ENCODE peak calls at places on chromosomes 16 and 17, in eight cellular contexts. One of them, this sample, is unnamed.
A peak's percentile ranks its signal among the peaks of the same experiment; 100 is the strongest.

GRCh38 chr17:65154770-65155589 is 17.8 kb downstream of the RGS9 start:
- DNase-seq in esophagus squamous epithelium: no peak
- DNase-seq in thoracic aorta: no peak
- DNase-seq in cardiac muscle cell: no peak
- DNase-seq in mammary epithelial cell: peak; percentile 71
- DNase-seq in ovary: no peak
- DNase-seq in fibroblast of lung: peak; percentile 26
- DNase-seq in uterus: no peak
- DNase-seq in this sample: no peak

GRCh38 chr16:48317614-48318013 is 67.6 kb downstream of the SIAH1 start:
- DNase-seq in cardiac muscle cell: no peak
- DNase-seq in thoracic aorta: no peak
- DNase-seq in fibroblast of lung: peak; percentile 89
- DNase-seq in ovary: no peak
- DNase-seq in esophagus squamous epithelium: no peak
- DNase-seq in mammary epithelial cell: peak; percentile 48
- DNase-seq in uterus: no peak
- DNase-seq in this sample: no peak

GRCh38 chr16:85331685-85332084 is 219.4 kb upstream of the CIBAR2 start:
- DNase-seq in fibroblast of lung: no peak
- DNase-seq in esophagus squamous epithelium: no peak
- DNase-seq in uterus: no peak
- DNase-seq in thoracic aorta: no peak
- DNase-seq in cardiac muscle cell: no peak
- DNase-seq in mammary epithelial cell: no peak
- DNase-seq in ovary: no peak
- DNase-seq in this sample: no peak

GRCh38 chr17:41652461-41652960 is 28.1 kb upstream of the KRT17 start:
- DNase-seq in fibroblast of lung: no peak
- DNase-seq in cardiac muscle cell: no peak
- DNase-seq in uterus: no peak
- DNase-seq in ovary: no peak
- DNase-seq in mammary epithelial cell: peak; percentile 33
- DNase-seq in esophagus squamous epithelium: no peak
- DNase-seq in thoracic aorta: no peak
- DNase-seq in this sample: no peak

GRCh38 chr17:38942641-38943040 is 17.2 kb downstream of the LASP1NB start:
- DNase-seq in uterus: no peak
- DNase-seq in fibroblast of lung: no peak
- DNase-seq in mammary epithelial cell: no peak
- DNase-seq in ovary: no peak
- DNase-seq in esophagus squamous epithelium: no peak
- DNase-seq in cardiac muscle cell: no peak
- DNase-seq in thoracic aorta: no peak
- DNase-seq in this sample: no peak

GRCh38 chr17:75864448-75864871 is 9.3 kb upstream of the WBP2 start:
- DNase-seq in esophagus squamous epithelium: no peak
- DNase-seq in mammary epithelial cell: no peak
- DNase-seq in uterus: peak; percentile 84
- DNase-seq in fibroblast of lung: peak; percentile 60
- DNase-seq in ovary: peak; percentile 73
- DNase-seq in cardiac muscle cell: no peak
- DNase-seq in thoracic aorta: no peak
- DNase-seq in this sample: no peak

GRCh38 chr17:43756176-43756575 is 2.4 kb downstream of the SOST start:
- DNase-seq in thoracic aorta: no peak
- DNase-seq in fibroblast of lung: no peak
- DNase-seq in cardiac muscle cell: no peak
- DNase-seq in mammary epithelial cell: no peak
- DNase-seq in ovary: no peak
- DNase-seq in uterus: no peak
- DNase-seq in esophagus squamous epithelium: no peak
- DNase-seq in this sample: no peak

GRCh38 chr17:71681427-71682173 is 439.2 kb upstream of the SOX9 start:
- DNase-seq in cardiac muscle cell: no peak
- DNase-seq in thoracic aorta: no peak
- DNase-seq in fibroblast of lung: no peak
- DNase-seq in mammary epithelial cell: no peak
- DNase-seq in ovary: no peak
- DNase-seq in uterus: no peak
- DNase-seq in esophagus squamous epithelium: no peak
- DNase-seq in this sample: no peak

GRCh38 chr16:81641403-81642106 is 137.5 kb upstream of the PLCG2 start:
- DNase-seq in ovary: no peak
- DNase-seq in esophagus squamous epithelium: no peak
- DNase-seq in thoracic aorta: no peak
- DNase-seq in cardiac muscle cell: peak; percentile 26
- DNase-seq in fibroblast of lung: no peak
- DNase-seq in uterus: no peak
- DNase-seq in mammary epithelial cell: no peak
- DNase-seq in this sample: no peak

GRCh38 chr17:6666077-6666521 is 14.5 kb downstream of the C17orf100 start:
- DNase-seq in thoracic aorta: no peak
- DNase-seq in esophagus squamous epithelium: no peak
- DNase-seq in cardiac muscle cell: peak; percentile 85
- DNase-seq in ovary: peak; percentile 76
- DNase-seq in mammary epithelial cell: peak; percentile 74
- DNase-seq in uterus: peak; percentile 65
- DNase-seq in fibroblast of lung: peak; percentile 72
- DNase-seq in this sample: peak; percentile 78

GRCh38 chr17:74547736-74548135 is 1.8 kb upstream of the CD300C start:
- DNase-seq in mammary epithelial cell: no peak
- DNase-seq in ovary: no peak
- DNase-seq in esophagus squamous epithelium: no peak
- DNase-seq in cardiac muscle cell: no peak
- DNase-seq in fibroblast of lung: no peak
- DNase-seq in uterus: no peak
- DNase-seq in thoracic aorta: no peak
- DNase-seq in this sample: no peak

GRCh38 chr17:40530531-40530987 is 29.1 kb upstream of the TNS4 start:
- DNase-seq in mammary epithelial cell: no peak
- DNase-seq in uterus: no peak
- DNase-seq in cardiac muscle cell: no peak
- DNase-seq in esophagus squamous epithelium: no peak
- DNase-seq in fibroblast of lung: no peak
- DNase-seq in ovary: no peak
- DNase-seq in thoracic aorta: no peak
- DNase-seq in this sample: no peak

GRCh38 chr16:56936491-56936890 is 4.5 kb downstream of the HERPUD1 start:
- DNase-seq in thoracic aorta: no peak
- DNase-seq in cardiac muscle cell: no peak
- DNase-seq in esophagus squamous epithelium: no peak
- DNase-seq in fibroblast of lung: no peak
- DNase-seq in mammary epithelial cell: no peak
- DNase-seq in uterus: no peak
- DNase-seq in ovary: no peak
- DNase-seq in this sample: no peak

GRCh38 chr17:65022751-65023421 is 33.7 kb downstream of the GNA13 start:
- DNase-seq in mammary epithelial cell: peak; percentile 98
- DNase-seq in fibroblast of lung: peak; percentile 87
- DNase-seq in esophagus squamous epithelium: no peak
- DNase-seq in uterus: no peak
- DNase-seq in cardiac muscle cell: no peak
- DNase-seq in ovary: no peak
- DNase-seq in thoracic aorta: no peak
- DNase-seq in this sample: no peak

GRCh38 chr16:70740919-70741778 is 55.3 kb upstream of the MTSS2 start:
- DNase-seq in mammary epithelial cell: no peak
- DNase-seq in fibroblast of lung: peak; percentile 55
- DNase-seq in uterus: no peak
- DNase-seq in ovary: no peak
- DNase-seq in cardiac muscle cell: no peak
- DNase-seq in esophagus squamous epithelium: no peak
- DNase-seq in thoracic aorta: no peak
- DNase-seq in this sample: no peak

GRCh38 chr17:48630925-48631692 is 5.0 kb upstream of the HOXB9 start:
- DNase-seq in thoracic aorta: no peak
- DNase-seq in mammary epithelial cell: no peak
- DNase-seq in ovary: no peak
- DNase-seq in uterus: no peak
- DNase-seq in esophagus squamous epithelium: no peak
- DNase-seq in cardiac muscle cell: no peak
- DNase-seq in fibroblast of lung: no peak
- DNase-seq in this sample: no peak

GRCh38 chr16:27407158-27407557 is 5.2 kb downstream of the IL21R start:
- DNase-seq in uterus: no peak
- DNase-seq in thoracic aorta: no peak
- DNase-seq in ovary: no peak
- DNase-seq in esophagus squamous epithelium: no peak
- DNase-seq in fibroblast of lung: no peak
- DNase-seq in cardiac muscle cell: no peak
- DNase-seq in mammary epithelial cell: no peak
- DNase-seq in this sample: no peak

GRCh38 chr16:27403601-27403992 is 1.6 kb downstream of the IL21R start:
- DNase-seq in thoracic aorta: no peak
- DNase-seq in esophagus squamous epithelium: no peak
- DNase-seq in fibroblast of lung: no peak
- DNase-seq in uterus: no peak
- DNase-seq in ovary: no peak
- DNase-seq in cardiac muscle cell: no peak
- DNase-seq in mammary epithelial cell: no peak
- DNase-seq in this sample: no peak

GRCh38 chr16:27406729-27407128 is 4.8 kb downstream of the IL21R start:
- DNase-seq in uterus: no peak
- DNase-seq in mammary epithelial cell: no peak
- DNase-seq in thoracic aorta: no peak
- DNase-seq in ovary: no peak
- DNase-seq in esophagus squamous epithelium: no peak
- DNase-seq in cardiac muscle cell: no peak
- DNase-seq in fibroblast of lung: no peak
- DNase-seq in this sample: no peak

GRCh38 chr16:27404163-27404823 is 2.3 kb downstream of the IL21R start:
- DNase-seq in mammary epithelial cell: no peak
- DNase-seq in cardiac muscle cell: no peak
- DNase-seq in esophagus squamous epithelium: no peak
- DNase-seq in uterus: no peak
- DNase-seq in ovary: no peak
- DNase-seq in fibroblast of lung: no peak
- DNase-seq in thoracic aorta: no peak
- DNase-seq in this sample: no peak

GRCh38 chr16:27405546-27406451 is 3.8 kb downstream of the IL21R start:
- DNase-seq in thoracic aorta: no peak
- DNase-seq in cardiac muscle cell: no peak
- DNase-seq in uterus: no peak
- DNase-seq in mammary epithelial cell: no peak
- DNase-seq in ovary: no peak
- DNase-seq in fibroblast of lung: peak; percentile 38
- DNase-seq in esophagus squamous epithelium: no peak
- DNase-seq in this sample: no peak
- H3K27ac ChIP-seq in thoracic aorta: no peak overlapping the region
- H3K27ac ChIP-seq in cardiac muscle cell: no peak overlapping the region
- H3K27ac ChIP-seq in uterus: no peak overlapping the region
- H3K27ac ChIP-seq in mammary epithelial cell: no peak overlapping the region
- H3K27ac ChIP-seq in ovary: no peak overlapping the region
- H3K27ac ChIP-seq in fibroblast of lung: no peak overlapping the region
- H3K27ac ChIP-seq in esophagus squamous epithelium: peak overlapping the region; percentile 14
- H3K27ac ChIP-seq in this sample: no peak overlapping the region

DNA sequence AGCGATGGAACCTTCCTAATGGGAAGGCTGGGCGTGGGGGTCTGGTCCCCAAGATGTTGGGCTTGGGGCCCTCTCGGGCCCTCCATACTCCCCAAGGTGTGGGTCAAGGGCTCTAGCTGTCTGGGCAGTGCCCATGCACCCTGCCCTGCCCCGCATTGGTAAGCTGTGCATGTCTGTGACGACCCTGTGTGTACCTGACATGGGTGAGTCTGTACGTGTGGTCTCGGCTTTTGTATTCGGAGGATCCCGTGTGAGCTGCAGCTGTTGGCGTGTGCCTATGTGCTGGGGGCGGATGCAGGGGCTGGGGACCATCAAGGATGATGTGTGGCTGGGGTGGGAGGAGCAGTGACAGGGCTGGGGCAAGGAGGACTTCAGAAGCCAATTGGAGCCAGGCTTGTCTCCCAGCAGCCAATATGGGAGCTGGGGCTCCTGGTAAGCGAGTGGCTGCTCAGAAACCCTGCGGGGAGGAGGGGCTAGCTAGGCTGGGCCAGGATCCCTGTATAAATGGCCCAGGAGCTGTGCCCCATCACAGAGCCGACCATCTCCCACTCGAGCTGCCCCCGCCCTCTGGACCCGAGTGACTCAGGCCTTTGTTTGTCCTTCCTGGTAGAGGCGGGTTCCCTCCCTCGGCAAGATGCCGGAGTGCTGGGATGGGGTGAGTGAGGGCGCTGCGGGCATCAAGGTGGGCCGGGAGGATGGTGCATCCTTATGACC is at the start of gene NDRG4:
- DNase-seq in ovary: peak; percentile 50
- DNase-seq in uterus: no peak
- DNase-seq in esophagus squamous epithelium: no peak
- DNase-seq in cardiac muscle cell: peak; percentile 92
- DNase-seq in fibroblast of lung: peak; percentile 93
- DNase-seq in mammary epithelial cell: peak; percentile 64
- DNase-seq in thoracic aorta: no peak
- DNase-seq in this sample: peak; percentile 98
- H3K4me3 ChIP-seq in ovary: peak within 1 kb of the TSS; percentile 28
- H3K4me3 ChIP-seq in uterus: no peak within 1 kb of the TSS
- H3K4me3 ChIP-seq in esophagus squamous epithelium: peak within 1 kb of the TSS; percentile 38
- H3K4me3 ChIP-seq in cardiac muscle cell: peak within 1 kb of the TSS; percentile 51
- H3K4me3 ChIP-seq in fibroblast of lung: peak within 1 kb of the TSS; percentile 47
- H3K4me3 ChIP-seq in mammary epithelial cell: no peak within 1 kb of the TSS
- H3K4me3 ChIP-seq in thoracic aorta: peak within 1 kb of the TSS; percentile 41
- H3K4me3 ChIP-seq in this sample: peak within 1 kb of the TSS; percentile 71

GRCh38 chr17:36544049-36544319 is 735 bp upstream of the GGNBP2 start:
- DNase-seq in mammary epithelial cell: peak; percentile 60
- DNase-seq in esophagus squamous epithelium: no peak
- DNase-seq in cardiac muscle cell: peak; percentile 53
- DNase-seq in fibroblast of lung: peak; percentile 55
- DNase-seq in uterus: peak; percentile 24
- DNase-seq in ovary: no peak
- DNase-seq in thoracic aorta: no peak
- DNase-seq in this sample: peak; percentile 21
- TF ChIP-seq CTCF in mammary epithelial cell: no peak
- TF ChIP-seq CTCF in esophagus squamous epithelium: no peak
- TF ChIP-seq CTCF in cardiac muscle cell: no peak
- TF ChIP-seq CTCF in fibroblast of lung: no peak
- TF ChIP-seq CTCF in uterus: no peak
- TF ChIP-seq CTCF in ovary: no peak
- TF ChIP-seq CTCF in thoracic aorta: no peak
- TF ChIP-seq CTCF in this sample: no peak

DNA sequence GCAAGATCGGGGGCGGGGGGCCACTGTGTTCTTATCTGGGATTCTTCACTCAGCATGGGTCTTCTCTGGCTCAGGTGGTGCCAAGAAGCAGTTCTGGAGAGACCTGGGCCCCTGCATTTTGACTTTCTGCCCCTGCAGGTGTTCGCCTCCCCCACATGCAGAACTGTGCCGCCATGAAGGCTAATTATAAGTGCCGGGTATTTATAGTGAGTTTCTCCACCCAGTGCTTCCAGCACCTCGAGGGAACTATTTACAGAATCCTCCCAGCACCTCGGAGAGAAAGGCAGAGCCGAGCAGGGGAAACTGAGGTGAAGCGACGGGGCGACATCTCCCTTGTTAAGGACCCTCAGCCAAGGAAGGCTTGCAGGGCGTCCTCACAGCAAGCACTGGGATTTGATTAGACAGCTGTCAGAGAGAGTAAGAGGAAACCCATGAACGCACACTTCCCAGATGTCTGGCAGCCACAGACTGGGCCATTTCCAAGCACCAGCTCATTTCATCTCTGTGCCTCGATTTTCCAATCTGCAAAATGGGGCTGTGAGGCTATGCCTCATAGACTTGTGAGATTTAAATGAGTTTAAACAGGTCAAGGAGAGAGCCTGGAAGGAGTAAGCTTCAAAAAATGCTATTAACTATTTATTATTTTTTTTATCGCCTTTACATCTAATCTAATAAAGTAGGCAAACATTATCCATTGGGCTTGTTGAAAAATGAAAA is 36.4 kb upstream of the GRIN2A start:
- DNase-seq in fibroblast of lung: no peak
- DNase-seq in ovary: no peak
- DNase-seq in esophagus squamous epithelium: no peak
- DNase-seq in uterus: no peak
- DNase-seq in mammary epithelial cell: no peak
- DNase-seq in thoracic aorta: no peak
- DNase-seq in cardiac muscle cell: no peak
- DNase-seq in this sample: no peak
- H3K27ac ChIP-seq in fibroblast of lung: no peak overlapping the region
- H3K27ac ChIP-seq in ovary: no peak overlapping the region
- H3K27ac ChIP-seq in esophagus squamous epithelium: no peak overlapping the region
- H3K27ac ChIP-seq in uterus: no peak overlapping the region
- H3K27ac ChIP-seq in mammary epithelial cell: no peak overlapping the region
- H3K27ac ChIP-seq in thoracic aorta: no peak overlapping the region
- H3K27ac ChIP-seq in cardiac muscle cell: no peak overlapping the region
- H3K27ac ChIP-seq in this sample: no peak overlapping the region

This sample was measured in dorsolateral prefrontal cortex.